ENCODE peak calls at places on chromosomes 4 and X, in five cellular contexts. One of them, this sample, is unnamed.

GRCh38 chr4:68724426-68724825 is 54.0 kb upstream of the UGT2B15 start:
- DNase-seq in activated gamma-delta T cell treated with Interleukin-2 at 50 U/mL for 16 hours: no peak
- DNase-seq in thoracic aorta: no peak
- DNase-seq in activated naive CD8-positive, alpha-beta T cell treated with anti-CD3 and anti-CD28 coated beads for 36 hours: no peak
- DNase-seq in stimulated activated CD4-positive, alpha-beta T cell treated with anti-CD3 and anti-CD28 coated beads, Interleukin-2, amount 100 ng/mL, for 48 hours: no peak
- DNase-seq in this sample: no peak

GRCh38 chrX:105117621-105118020 is 102.9 kb downstream of the TEX13A start:
- DNase-seq in activated gamma-delta T cell treated with Interleukin-2 at 50 U/mL for 16 hours: no peak
- DNase-seq in thoracic aorta: no peak
- DNase-seq in activated naive CD8-positive, alpha-beta T cell treated with anti-CD3 and anti-CD28 coated beads for 36 hours: no peak
- DNase-seq in stimulated activated CD4-positive, alpha-beta T cell treated with anti-CD3 and anti-CD28 coated beads, Interleukin-2, amount 100 ng/mL, for 48 hours: no peak
- DNase-seq in this sample: no peak

GRCh38 chr4:19945979-19946380 is 305.7 kb upstream of the SLIT2 start:
- DNase-seq in activated gamma-delta T cell treated with Interleukin-2 at 50 U/mL for 16 hours: no peak
- DNase-seq in thoracic aorta: no peak
- DNase-seq in activated naive CD8-positive, alpha-beta T cell treated with anti-CD3 and anti-CD28 coated beads for 36 hours: no peak
- DNase-seq in stimulated activated CD4-positive, alpha-beta T cell treated with anti-CD3 and anti-CD28 coated beads, Interleukin-2, amount 100 ng/mL, for 48 hours: no peak
- DNase-seq in this sample: no peak

GRCh38 chrX:151183233-151183632 is 6.8 kb downstream of the GPR50 start:
- DNase-seq in activated gamma-delta T cell treated with Interleukin-2 at 50 U/mL for 16 hours: no peak
- DNase-seq in thoracic aorta: no peak
- DNase-seq in activated naive CD8-positive, alpha-beta T cell treated with anti-CD3 and anti-CD28 coated beads for 36 hours: no peak
- DNase-seq in stimulated activated CD4-positive, alpha-beta T cell treated with anti-CD3 and anti-CD28 coated beads, Interleukin-2, amount 100 ng/mL, for 48 hours: no peak
- DNase-seq in this sample: no peak

GRCh38 chrX:10015711-10016515 is 48.8 kb downstream of the CLDN34 start:
- DNase-seq in activated gamma-delta T cell treated with Interleukin-2 at 50 U/mL for 16 hours: no peak
- DNase-seq in thoracic aorta: no peak
- DNase-seq in activated naive CD8-positive, alpha-beta T cell treated with anti-CD3 and anti-CD28 coated beads for 36 hours: peak; percentile 20
- DNase-seq in stimulated activated CD4-positive, alpha-beta T cell treated with anti-CD3 and anti-CD28 coated beads, Interleukin-2, amount 100 ng/mL, for 48 hours: no peak
- DNase-seq in this sample: no peak

GRCh38 chr4:8585186-8585585 is 5.0 kb downstream of the GPR78 start:
- DNase-seq in activated gamma-delta T cell treated with Interleukin-2 at 50 U/mL for 16 hours: no peak
- DNase-seq in thoracic aorta: no peak
- DNase-seq in activated naive CD8-positive, alpha-beta T cell treated with anti-CD3 and anti-CD28 coated beads for 36 hours: no peak
- DNase-seq in stimulated activated CD4-positive, alpha-beta T cell treated with anti-CD3 and anti-CD28 coated beads, Interleukin-2, amount 100 ng/mL, for 48 hours: no peak
- DNase-seq in this sample: no peak

GRCh38 chr4:88010921-88011320 is 3.5 kb downstream of the PKD2 start:
- DNase-seq in activated gamma-delta T cell treated with Interleukin-2 at 50 U/mL for 16 hours: no peak
- DNase-seq in thoracic aorta: no peak
- DNase-seq in activated naive CD8-positive, alpha-beta T cell treated with anti-CD3 and anti-CD28 coated beads for 36 hours: no peak
- DNase-seq in stimulated activated CD4-positive, alpha-beta T cell treated with anti-CD3 and anti-CD28 coated beads, Interleukin-2, amount 100 ng/mL, for 48 hours: no peak
- DNase-seq in this sample: no peak

GRCh38 chrX:48996969-48997368 is 5.1 kb downstream of the GRIPAP1 start:
- DNase-seq in activated gamma-delta T cell treated with Interleukin-2 at 50 U/mL for 16 hours: no peak
- DNase-seq in thoracic aorta: no peak
- DNase-seq in activated naive CD8-positive, alpha-beta T cell treated with anti-CD3 and anti-CD28 coated beads for 36 hours: no peak
- DNase-seq in stimulated activated CD4-positive, alpha-beta T cell treated with anti-CD3 and anti-CD28 coated beads, Interleukin-2, amount 100 ng/mL, for 48 hours: no peak
- DNase-seq in this sample: no peak

GRCh38 chr4:173492315-173492714 is 37.7 kb downstream of the HAND2 start:
- DNase-seq in activated gamma-delta T cell treated with Interleukin-2 at 50 U/mL for 16 hours: no peak
- DNase-seq in thoracic aorta: no peak
- DNase-seq in activated naive CD8-positive, alpha-beta T cell treated with anti-CD3 and anti-CD28 coated beads for 36 hours: no peak
- DNase-seq in stimulated activated CD4-positive, alpha-beta T cell treated with anti-CD3 and anti-CD28 coated beads, Interleukin-2, amount 100 ng/mL, for 48 hours: no peak
- DNase-seq in this sample: no peak